ENCODE peak calls at places on chromosomes 11 and 22, in eight cellular contexts. A is hepatocyte, E is GM23248, G is astrocyte, Z is neural progenitor cell, M is Karpas-422, I is SK-N-SH, R is neuronal stem cell. V is an unnamed sample.

GRCh38 chr11:117444256-117445096 is 116.8 kb downstream of the CEP164 start:
- DNase-seq in R (no peak), G (no peak), M (no peak), A (no peak), Z (no peak), I (peak), E (no peak), V (no peak)

GRCh38 chr11:100785148-100785983 is 98.3 kb downstream of the ARHGAP42 start:
- DNase-seq in M (no peak), R (no peak), Z (peak), E (no peak), A (no peak), I (no peak), G (no peak), V (no peak)

GRCh38 chr11:78039919-78040671 is 17.0 kb upstream of the KCTD14 start:
- DNase-seq in G (peak), I (peak), R (no peak), E (peak), M (peak), Z (no peak), A (peak), V (peak)

GRCh38 chr11:96061094-96061493 is 137.2 kb upstream of the MTMR2 start:
- DNase-seq in I (no peak), Z (no peak), A (no peak), E (peak), G (no peak), R (no peak), M (no peak), V (no peak)

GRCh38 chr11:57321996-57322880 is 2.5 kb downstream of the TNKS1BP1 start:
- DNase-seq in R (peak), A (peak), G (peak), Z (peak), I (peak), M (no peak), E (peak), V (peak)

GRCh38 chr11:33557201-33557600 is 143.4 kb downstream of the C11orf91 start:
- DNase-seq in E (peak), G (peak), A (no peak), Z (no peak), I (no peak), R (no peak), M (no peak), V (no peak)

GRCh38 chr11:122663764-122664163 is 8.2 kb downstream of the UBASH3B start:
- DNase-seq in A (no peak), M (no peak), G (no peak), E (peak), R (no peak), Z (no peak), I (no peak), V (peak)

GRCh38 chr11:69480547-69481392 is 693 bp upstream of the LINC01488 start:
- DNase-seq in G (no peak), R (no peak), E (peak), A (peak), I (no peak), M (no peak), Z (no peak), V (no peak)

GRCh38 chr11:76327223-76327622 is 53.7 kb downstream of the THAP12 start:
- DNase-seq in R (no peak), M (no peak), A (no peak), Z (no peak), I (no peak), G (no peak), E (no peak), V (no peak)

GRCh38 chr22:47474464-47474863 is 712.0 kb downstream of the TBC1D22A start:
- DNase-seq in R (no peak), E (no peak), I (no peak), G (no peak), M (no peak), A (no peak), Z (no peak), V (no peak)

GRCh38 chr11:72684236-72684912 is 10.2 kb upstream of the PDE2A start:
- DNase-seq in R (no peak), A (peak), Z (peak), G (peak), I (peak), M (peak), E (peak), V (peak)

GRCh38 chr11:130602700-130603584 is 154.5 kb downstream of the ADAMTS15 start:
- DNase-seq in M (no peak), Z (no peak), I (peak), A (no peak), G (no peak), E (no peak), R (no peak), V (no peak)

GRCh38 chr11:36288442-36289225 is 590 bp downstream of the COMMD9 start:
- DNase-seq in M (peak), A (no peak), R (no peak), E (peak), G (no peak), Z (no peak), I (peak), V (no peak)

GRCh38 chr11:29750392-29750791 is 266.4 kb downstream of the KCNA4 start:
- DNase-seq in R (no peak), G (no peak), E (no peak), A (no peak), M (no peak), Z (no peak), I (no peak), V (no peak)

GRCh38 chr11:95081412-95081811 is 8.2 kb upstream of the ENDOD1 start:
- DNase-seq in A (no peak), G (no peak), M (no peak), Z (peak), I (no peak), R (no peak), E (no peak), V (no peak)

GRCh38 chr11:111229604-111230003 is 15.9 kb upstream of the POU2AF2 start:
- DNase-seq in E (no peak), I (no peak), M (peak), G (no peak), R (no peak), Z (no peak), A (no peak), V (peak)

GRCh38 chr11:110198031-110198729 is 98.2 kb downstream of the RDX start:
- DNase-seq in Z (no peak), M (no peak), I (no peak), E (peak), G (no peak), A (no peak), R (no peak), V (peak)

GRCh38 chr11:92601048-92601447 is 368.4 kb upstream of the MTNR1B start:
- DNase-seq in A (no peak), I (no peak), R (no peak), G (no peak), E (no peak), M (no peak), Z (no peak), V (no peak)

GRCh38 chr22:21446827-21447690 is 20.1 kb upstream of the TMEM191C start:
- DNase-seq in R (no peak), Z (no peak), I (no peak), G (no peak), A (no peak), M (no peak), E (no peak), V (no peak)

GRCh38 chr11:332651-333480 is 12.2 kb upstream of the IFITM3 start:
- DNase-seq in I (no peak), E (no peak), Z (no peak), M (no peak), R (no peak), A (no peak), G (no peak), V (no peak)

GRCh38 chr11:45649544-45650165 is 15.8 kb downstream of the CHST1 start:
- DNase-seq in E (no peak), M (no peak), G (no peak), I (no peak), A (no peak), R (no peak), Z (peak), V (no peak)

GRCh38 chr11:18790820-18791174 is 801 bp downstream of the PTPN5 start:
- DNase-seq in A (no peak), M (no peak), G (no peak), Z (no peak), I (no peak), R (no peak), E (no peak), V (no peak)

GRCh38 chr22:22787805-22788459 is 99.7 kb upstream of the IGLL5 start:
- DNase-seq in E (peak), A (peak), G (no peak), M (peak), R (peak), Z (peak), I (peak), V (peak)
- H2AFZ ChIP-seq in E (no peak), A (no peak), G (no peak), M (no peak), R (no peak), Z (no peak), I (no peak), V (no peak)

GRCh38 chr22:42075277-42075676 is 1.2 kb downstream of the PHETA2 start:
- DNase-seq in G (no peak), I (no peak), Z (no peak), M (no peak), A (no peak), E (no peak), R (no peak), V (no peak)
- H2AFZ ChIP-seq in G (no peak), I (no peak), Z (no peak), M (no peak), A (no peak), E (peak), R (no peak), V (no peak)

GRCh38 chr11:35183526-35183925 is 44.6 kb downstream of the CD44 start:
- DNase-seq in R (no peak), I (no peak), M (no peak), Z (no peak), G (no peak), A (no peak), E (no peak), V (no peak)
- H2AFZ ChIP-seq in R (peak), I (no peak), M (no peak), Z (peak), G (no peak), A (no peak), E (no peak), V (no peak)

DNA sequence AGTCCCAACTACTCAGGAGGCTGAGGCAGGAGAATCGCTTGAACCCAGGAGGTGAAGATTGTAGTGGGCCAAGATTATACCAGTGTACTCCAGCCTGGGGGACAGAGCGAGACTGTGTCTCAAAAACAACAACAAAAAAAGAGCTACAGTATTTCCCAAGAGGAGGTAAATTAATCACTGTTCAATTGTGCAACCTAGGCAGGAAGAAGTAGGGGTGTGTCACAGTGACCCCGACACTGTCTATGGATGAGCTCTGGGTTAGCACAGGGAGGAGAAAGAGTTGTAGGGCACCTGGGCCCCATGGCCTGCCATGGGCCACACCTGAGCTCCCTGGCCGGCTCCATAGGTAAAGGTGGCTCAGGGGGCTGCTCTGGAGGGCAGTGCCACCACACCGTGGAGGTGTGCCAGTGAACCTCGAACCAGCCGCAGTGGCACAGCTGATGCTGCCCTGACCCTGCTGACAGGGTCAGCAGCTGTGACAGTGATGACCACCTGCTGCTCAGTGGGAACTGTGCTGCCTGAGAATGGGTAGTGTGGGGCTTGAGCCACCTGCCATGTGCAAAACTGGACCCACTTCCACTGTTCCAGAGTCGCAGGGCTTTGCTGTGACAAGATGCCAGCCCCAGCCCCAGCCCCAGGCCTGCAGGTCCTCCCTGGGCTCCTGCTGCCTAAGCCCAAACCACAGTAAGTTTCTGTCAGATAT is 84.0 kb upstream of the PITPNB start:
- DNase-seq in M (no peak), A (no peak), G (no peak), E (peak), I (no peak), R (no peak), Z (no peak), V (no peak)
- H2AFZ ChIP-seq in M (no peak), A (no peak), G (no peak), E (no peak), I (no peak), R (no peak), Z (no peak), V (no peak)

GRCh38 chr11:65574963-65575567 is 788 bp upstream of the EHBP1L1 start:
- DNase-seq in G (no peak), I (no peak), M (no peak), E (peak), Z (no peak), A (peak), R (no peak), V (peak)
- H2AFZ ChIP-seq in G (no peak), I (no peak), M (no peak), E (no peak), Z (no peak), A (no peak), R (no peak), V (no peak)